ENCODE peak calls at places on chromosomes 3 and 15, in four cellular contexts. Y is GM12865, X is HFF-Myc, V is K562. K is an unnamed sample.

GRCh38 chr15:64791401-64791800 is 16.0 kb upstream of the RBPMS2 start:
- DNase-seq in X (no peak), V (no peak), Y (no peak), K (no peak)

GRCh38 chr3:70614111-70614510 is 301.7 kb upstream of the MDFIC2 start:
- DNase-seq in Y (no peak), V (no peak), X (no peak), K (no peak)

GRCh38 chr3:13550257-13550693 is 1.4 kb downstream of the FBLN2 start:
- DNase-seq in X (no peak), V (no peak), Y (no peak), K (no peak)

GRCh38 chr3:177347611-177348010 is 150.3 kb upstream of the TBL1XR1 start:
- DNase-seq in V (no peak), X (no peak), Y (no peak), K (no peak)

GRCh38 chr15:88243895-88244787 is 12.4 kb downstream of the NTRK3 start:
- DNase-seq in Y (peak), V (peak), X (no peak), K (peak)

GRCh38 chr3:24237971-24238767 is 256.5 kb downstream of the THRB start:
- DNase-seq in V (peak), X (peak), Y (peak), K (peak)

GRCh38 chr3:23748398-23749110 is 57.2 kb upstream of the UBE2E1 start:
- DNase-seq in V (no peak), X (no peak), Y (peak), K (no peak)

GRCh38 chr15:69325456-69325971 is 26.8 kb downstream of the PAQR5 start:
- DNase-seq in V (no peak), Y (no peak), X (no peak), K (no peak)

GRCh38 chr15:67833504-67834248 is 6.2 kb downstream of the RNU6-1 start:
- DNase-seq in X (no peak), Y (peak), V (peak), K (peak)

GRCh38 chr15:87582169-87582568 is 674.4 kb downstream of the NTRK3 start:
- DNase-seq in V (no peak), Y (peak), X (no peak), K (no peak)

GRCh38 chr3:185959609-185960517 is 22.0 kb upstream of the TRA2B start:
- DNase-seq in X (peak), V (peak), Y (no peak), K (no peak)
- H3K4me3 ChIP-seq in X (peak), V (no peak), Y (no peak), K (no peak)

GRCh38 chr3:9653565-9654248 is 4.4 kb downstream of the MTMR14 start:
- DNase-seq in Y (peak), X (no peak), V (no peak), K (no peak)
- H3K4me3 ChIP-seq in Y (no peak), X (no peak), V (no peak), K (no peak)

DNA sequence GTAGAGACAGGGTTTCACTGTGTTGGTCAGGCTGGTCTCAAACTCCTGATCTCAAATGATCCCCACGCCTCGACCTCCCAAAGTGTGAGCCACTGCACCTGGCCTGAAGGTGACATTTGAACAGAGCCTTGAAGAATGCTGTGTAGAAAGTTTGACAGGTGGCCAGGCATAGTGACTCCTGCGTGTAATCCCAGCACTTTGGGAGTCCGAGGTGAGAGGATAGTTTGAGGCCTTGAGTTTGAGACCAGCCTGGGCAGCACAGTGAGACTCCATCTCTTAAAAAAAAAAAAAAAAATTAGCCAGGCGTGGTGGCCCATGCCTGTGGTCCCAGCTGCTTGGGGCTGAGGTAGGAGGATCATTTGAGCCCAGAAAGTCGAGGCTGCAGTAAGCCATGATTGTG is 1.5 kb downstream of the IQGAP1 start:
- DNase-seq in Y (no peak), V (no peak), X (no peak), K (no peak)
- H3K4me3 ChIP-seq in Y (peak), V (peak), X (peak), K (no peak)

GRCh38 chr15:92800013-92800412 is 100.1 kb upstream of the CHD2 start:
- DNase-seq in V (no peak), Y (no peak), X (no peak), K (no peak)

GRCh38 chr15:92803852-92804609 is 96.1 kb upstream of the CHD2 start:
- DNase-seq in V (peak), X (peak), Y (peak), K (no peak)

GRCh38 chr15:92803536-92803851 is 96.6 kb upstream of the CHD2 start:
- DNase-seq in V (no peak), Y (no peak), X (no peak), K (no peak)

GRCh38 chr15:92801412-92801773 is 98.7 kb upstream of the CHD2 start:
- DNase-seq in X (peak), V (no peak), Y (no peak), K (no peak)

DNA sequence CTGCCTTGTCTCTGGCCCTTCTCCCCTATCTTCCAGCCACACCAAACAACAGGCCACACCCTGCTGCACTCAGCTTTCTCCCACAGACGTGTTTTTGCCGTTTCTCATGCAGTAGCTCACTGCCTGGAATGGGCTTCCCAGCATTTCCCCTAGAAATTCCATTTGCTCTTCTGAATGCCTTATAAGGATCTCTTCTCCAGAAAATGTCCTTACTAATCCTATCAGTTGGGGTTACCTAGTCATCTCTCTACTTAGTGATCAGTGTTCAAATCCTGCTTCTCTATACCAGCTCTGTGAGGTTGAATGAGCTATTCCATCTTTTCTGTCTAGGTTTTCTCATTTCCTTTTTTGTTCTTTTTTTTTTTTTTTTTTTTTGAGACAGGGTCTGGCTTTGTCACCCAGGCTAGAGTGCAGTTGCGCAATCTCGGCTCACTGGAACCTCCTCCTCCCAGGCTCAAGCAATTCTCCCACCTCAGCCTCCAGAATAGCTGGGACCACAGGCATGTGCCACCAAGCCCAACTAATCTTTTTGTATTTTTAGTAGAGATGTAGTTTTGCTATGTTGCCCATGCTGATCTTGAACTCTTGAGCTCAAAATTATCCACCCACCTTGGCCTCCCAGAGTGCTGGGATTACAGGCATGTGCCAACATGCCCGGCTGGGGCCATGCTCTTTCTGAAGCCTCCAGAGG is 98.2 kb upstream of the CHD2 start:
- DNase-seq in Y (no peak), X (peak), V (peak), K (no peak)
- H3K4me3 ChIP-seq in Y (no peak), X (no peak), V (no peak), K (no peak)

DNA sequence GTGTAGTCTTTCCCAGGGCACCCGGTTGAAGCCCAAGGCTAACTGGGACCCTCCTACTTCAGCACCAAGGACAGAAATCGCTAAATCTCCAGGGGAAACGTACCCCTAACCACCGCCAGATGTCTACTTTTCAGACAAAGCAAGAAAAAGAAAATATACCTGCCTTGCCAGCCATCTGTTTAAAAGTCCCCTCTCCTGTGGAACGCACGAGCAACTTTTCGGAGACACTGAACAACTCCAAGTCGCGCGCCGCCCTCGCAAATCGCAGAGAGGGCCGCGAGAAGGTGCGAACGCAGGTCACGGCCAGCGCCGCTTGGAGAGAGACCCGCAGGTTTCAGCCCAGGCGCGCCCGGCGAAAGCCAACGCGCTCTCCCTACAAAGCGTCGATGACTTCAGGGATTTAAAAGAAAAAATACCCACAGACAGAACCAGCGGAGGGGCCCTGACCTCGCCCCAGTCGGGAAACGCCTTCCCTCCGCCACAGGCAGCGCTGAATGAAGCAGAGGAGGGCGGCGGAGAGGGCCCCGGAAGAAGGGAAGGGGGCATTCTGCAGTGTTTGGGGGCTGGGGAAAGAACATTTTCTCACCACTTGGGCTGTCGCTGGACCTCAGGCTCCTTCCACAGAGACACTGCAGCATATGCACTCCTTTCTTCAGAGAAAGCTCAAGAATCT is 213.1 kb downstream of the FGF12 start:
- DNase-seq in X (no peak), V (peak), Y (no peak), K (peak)
- H3K4me3 ChIP-seq in X (no peak), V (no peak), Y (no peak), K (peak)

GRCh38 chr15:99928429-99928981 is 195.3 kb upstream of the LYSMD4 start:
- DNase-seq in Y (peak), V (peak), X (peak), K (peak)
- H3K4me3 ChIP-seq in Y (peak), V (peak), X (peak), K (peak)

GRCh38 chr3:18680759-18681158 is 255.6 kb upstream of the SATB1 start:
- DNase-seq in Y (no peak), X (no peak), V (no peak), K (no peak)

GRCh38 chr3:18681946-18682345 is 256.8 kb upstream of the SATB1 start:
- DNase-seq in V (no peak), Y (no peak), X (no peak), K (no peak)

GRCh38 chr3:18679226-18679625 is 254.1 kb upstream of the SATB1 start:
- DNase-seq in X (no peak), Y (no peak), V (no peak), K (no peak)

DNA sequence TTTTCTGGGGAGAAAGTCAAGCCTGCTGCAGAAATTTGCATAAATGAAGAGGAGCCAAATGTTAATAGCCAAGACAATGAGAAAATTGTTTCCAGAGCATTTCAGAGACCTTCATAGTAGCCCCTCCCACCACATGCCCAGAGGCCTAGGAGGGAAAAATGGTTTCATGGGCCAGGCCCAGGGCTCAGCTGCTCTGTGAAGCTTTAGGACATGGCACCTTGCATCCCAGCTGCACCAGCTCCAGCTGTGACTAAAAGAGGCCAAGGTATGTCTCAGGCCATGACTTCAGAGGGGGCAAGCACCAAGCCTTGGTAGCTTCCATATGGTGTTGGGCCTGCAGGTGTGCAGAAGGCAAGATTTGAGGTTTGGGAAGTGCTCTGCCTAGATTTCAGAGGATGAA is 258.8 kb upstream of the SATB1 start:
- DNase-seq in V (no peak), X (no peak), Y (no peak), K (no peak)
- H3K4me3 ChIP-seq in V (no peak), X (no peak), Y (no peak), K (no peak)

K was measured in WERI-Rb-1.